ENCODE peak calls at places on chromosomes 5 and 9, in five cellular contexts. T is HL-60, G is brain microvascular endothelial cell, Y is fibroblast of the aortic adventitia, O is cardiac fibroblast. E is an unnamed sample.

GRCh38 chr5:76836181-76836580 is 13.6 kb upstream of the S100Z start:
- DNase-seq in T (no peak), G (no peak), Y (no peak), O (no peak), E (peak; percentile 29)

GRCh38 chr5:179187681-179188575 is 127.8 kb downstream of the ZNF354C start:
- DNase-seq in T (no peak), G (no peak), Y (no peak), O (no peak), E (no peak)

GRCh38 chr9:3936520-3937235 is 363.2 kb downstream of the GLIS3 start:
- DNase-seq in T (no peak), G (no peak), Y (no peak), O (peak; percentile 40), E (no peak)

GRCh38 chr5:35617435-35618296 is at the start of gene SPEF2:
- DNase-seq in T (peak; percentile 87), G (peak; percentile 88), Y (peak; percentile 89), O (peak; percentile 94), E (peak; percentile 91)

GRCh38 chr5:172594867-172595466 is 46.1 kb upstream of the NEURL1B start:
- DNase-seq in T (no peak), G (no peak), Y (no peak), O (no peak), E (no peak)

GRCh38 chr5:501040-501832 is 23.0 kb downstream of the SLC9A3 start:
- DNase-seq in T (no peak), G (no peak), Y (no peak), O (no peak), E (no peak)

GRCh38 chr5:33781286-33781685 is 110.5 kb downstream of the ADAMTS12 start:
- DNase-seq in T (no peak), G (peak; percentile 95), Y (peak; percentile 62), O (peak; percentile 53), E (peak; percentile 81)

GRCh38 chr5:140038373-140038957 is 4.6 kb downstream of the NRG2 start:
- DNase-seq in T (no peak), G (no peak), Y (peak; percentile 48), O (peak; percentile 19), E (peak; percentile 70)

GRCh38 chr9:109454601-109455155 is 43.4 kb downstream of the PTPN3 start:
- DNase-seq in T (no peak), G (no peak), Y (no peak), O (no peak), E (no peak)

GRCh38 chr5:56105511-56106372 is 111.0 kb upstream of the IL6ST start:
- DNase-seq in T (no peak), G (no peak), Y (peak; percentile 44), O (no peak), E (no peak)

GRCh38 chr5:199821-200645 is 8.7 kb downstream of the LRRC14B start:
- DNase-seq in T (no peak), G (no peak), Y (no peak), O (no peak), E (no peak)

GRCh38 chr9:135251331-135251761 is 163.9 kb downstream of the OLFM1 start:
- DNase-seq in T (no peak), G (no peak), Y (no peak), O (no peak), E (no peak)

GRCh38 chr5:7927466-7928375 is 58.8 kb downstream of the MTRR start:
- DNase-seq in T (no peak), G (peak; percentile 72), Y (peak; percentile 64), O (peak; percentile 59), E (peak; percentile 57)

GRCh38 chr9:126793686-126794417 is 11.0 kb upstream of the ZBTB43 start:
- DNase-seq in T (no peak), G (no peak), Y (no peak), O (no peak), E (no peak)

GRCh38 chr9:101026824-101027223 is 1.7 kb upstream of the PLPPR1 start:
- DNase-seq in T (no peak), G (no peak), Y (no peak), O (no peak), E (no peak)

GRCh38 chr5:42876375-42876844 is 64.7 kb upstream of the SELENOP start:
- DNase-seq in T (no peak), G (no peak), Y (peak; percentile 26), O (peak; percentile 13), E (no peak)

GRCh38 chr9:12797037-12797436 is 22.2 kb downstream of the LURAP1L start:
- DNase-seq in T (no peak), G (no peak), Y (no peak), O (no peak), E (no peak)

GRCh38 chr9:132268725-132269352 is 85.9 kb downstream of the SETX start:
- DNase-seq in T (no peak), G (peak; percentile 67), Y (peak; percentile 75), O (peak; percentile 73), E (peak; percentile 66)

GRCh38 chr9:126419475-126419874 is 92.8 kb downstream of the MVB12B start:
- DNase-seq in T (no peak), G (no peak), Y (no peak), O (no peak), E (peak; percentile 78)

GRCh38 chr9:121187681-121188305 is 13.9 kb downstream of the RAB14 start:
- DNase-seq in T (no peak), G (no peak), Y (no peak), O (no peak), E (no peak)

GRCh38 chr5:121430538-121430937 is 421.1 kb upstream of the FTMT start:
- DNase-seq in T (no peak), G (no peak), Y (no peak), O (no peak), E (no peak)

GRCh38 chr5:121424976-121425375 is 426.7 kb upstream of the FTMT start:
- DNase-seq in T (no peak), G (no peak), Y (no peak), O (no peak), E (no peak)

GRCh38 chr5:121426153-121426552 is 425.5 kb upstream of the FTMT start:
- DNase-seq in T (no peak), G (no peak), Y (no peak), O (no peak), E (no peak)

DNA sequence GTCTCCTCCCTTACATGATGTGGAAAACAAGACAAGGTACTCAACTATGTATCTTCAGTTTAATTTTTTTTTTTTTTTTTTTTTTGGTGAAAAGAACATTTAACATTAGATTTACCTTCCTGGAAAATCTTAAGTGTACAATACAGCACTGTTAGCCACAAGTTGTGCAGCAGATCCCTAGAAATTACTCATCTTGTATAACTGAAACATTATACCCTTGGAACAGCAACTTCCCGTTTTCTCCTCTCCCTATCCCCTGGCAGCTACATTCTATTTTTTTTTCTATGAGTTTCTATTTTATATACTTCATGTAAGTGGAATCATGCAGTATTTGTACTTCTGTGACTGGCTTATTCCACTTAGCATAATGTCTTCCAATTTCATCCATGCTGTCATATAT is 421.9 kb upstream of the FTMT start:
- DNase-seq in T (no peak), G (no peak), Y (no peak), O (no peak), E (no peak)
- H3K4me3 ChIP-seq in T (no peak overlapping the region), G (no peak overlapping the region), Y (no peak overlapping the region), O (no peak overlapping the region), E (no peak overlapping the region)

GRCh38 chr9:83707768-83708514 is at the start of gene UBQLN1:
- DNase-seq in T (peak; percentile 88), G (peak; percentile 88), Y (peak; percentile 97), O (peak; percentile 95), E (peak; percentile 95)

GRCh38 chr9:83707518-83707767 is 315 bp downstream of the UBQLN1 start:
- DNase-seq in T (no peak), G (peak; percentile 75), Y (no peak), O (no peak), E (peak; percentile 84)

GRCh38 chr9:83714316-83714715 is 6.6 kb upstream of the UBQLN1 start:
- DNase-seq in T (peak; percentile 74), G (no peak), Y (peak; percentile 10), O (no peak), E (no peak)

GRCh38 chr9:83706703-83707517 is 848 bp downstream of the UBQLN1 start:
- DNase-seq in T (no peak), G (peak; percentile 17), Y (no peak), O (peak; percentile 36), E (peak; percentile 34)

DNA sequence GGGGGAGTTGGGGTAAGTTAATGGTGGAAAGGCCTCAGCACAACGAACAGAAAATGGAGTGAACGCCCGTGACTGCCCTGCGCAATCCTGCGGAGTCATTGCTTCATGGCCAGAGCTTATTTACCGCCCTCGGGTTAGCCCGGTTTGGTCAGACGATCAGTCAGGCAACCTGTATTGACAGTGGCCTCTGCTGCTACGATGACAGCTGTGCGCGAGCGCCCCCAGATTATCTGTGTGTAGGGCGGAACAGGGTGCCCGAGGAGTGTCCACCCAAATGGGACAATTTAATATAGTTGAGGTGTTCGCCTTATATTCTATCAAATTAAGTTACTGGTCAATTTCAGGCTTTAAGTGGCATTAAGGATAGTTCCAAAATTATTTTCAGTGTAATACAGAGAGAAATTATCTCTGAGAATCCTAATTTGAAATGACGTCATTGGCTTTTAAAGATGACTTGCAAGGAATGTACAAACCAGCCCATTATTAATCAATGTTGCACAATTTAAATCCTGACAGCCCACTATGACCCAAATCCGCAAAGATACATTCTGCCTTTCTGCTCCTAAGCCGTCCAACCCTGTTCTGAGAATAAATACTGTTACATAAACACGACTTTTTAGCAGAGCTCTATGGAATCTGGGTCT is 879 bp upstream of the UBQLN1 start:
- DNase-seq in T (peak; percentile 78), G (peak; percentile 45), Y (peak; percentile 55), O (peak; percentile 61), E (no peak)
- TF ChIP-seq CTCF in T (no peak), G (peak; percentile 23), Y (no peak), O (no peak), E (no peak)

DNA sequence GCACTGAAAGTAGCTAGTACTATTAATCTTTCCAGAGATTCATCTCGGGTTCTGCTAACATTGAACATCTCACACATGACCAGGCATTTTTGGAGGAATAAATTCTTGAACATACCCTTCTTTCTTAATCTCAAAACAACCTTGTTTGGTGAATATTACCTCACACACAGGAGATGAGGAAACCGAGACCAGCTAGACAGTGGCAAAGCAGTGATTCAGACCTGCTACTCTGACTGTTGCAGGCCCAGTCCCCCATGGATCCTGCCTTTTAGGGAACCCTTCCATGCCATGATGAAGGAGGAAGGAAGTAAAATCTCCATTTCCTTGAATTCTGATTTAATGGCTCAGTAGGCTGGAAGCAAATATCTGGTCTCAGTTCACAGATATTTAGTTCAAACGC is 2.6 kb downstream of the PCSK5 start:
- DNase-seq in T (no peak), G (no peak), Y (no peak), O (no peak), E (no peak)
- H3K4me3 ChIP-seq in T (no peak overlapping the region), G (no peak overlapping the region), Y (peak overlapping the region; percentile 84), O (no peak overlapping the region), E (no peak overlapping the region)

DNA sequence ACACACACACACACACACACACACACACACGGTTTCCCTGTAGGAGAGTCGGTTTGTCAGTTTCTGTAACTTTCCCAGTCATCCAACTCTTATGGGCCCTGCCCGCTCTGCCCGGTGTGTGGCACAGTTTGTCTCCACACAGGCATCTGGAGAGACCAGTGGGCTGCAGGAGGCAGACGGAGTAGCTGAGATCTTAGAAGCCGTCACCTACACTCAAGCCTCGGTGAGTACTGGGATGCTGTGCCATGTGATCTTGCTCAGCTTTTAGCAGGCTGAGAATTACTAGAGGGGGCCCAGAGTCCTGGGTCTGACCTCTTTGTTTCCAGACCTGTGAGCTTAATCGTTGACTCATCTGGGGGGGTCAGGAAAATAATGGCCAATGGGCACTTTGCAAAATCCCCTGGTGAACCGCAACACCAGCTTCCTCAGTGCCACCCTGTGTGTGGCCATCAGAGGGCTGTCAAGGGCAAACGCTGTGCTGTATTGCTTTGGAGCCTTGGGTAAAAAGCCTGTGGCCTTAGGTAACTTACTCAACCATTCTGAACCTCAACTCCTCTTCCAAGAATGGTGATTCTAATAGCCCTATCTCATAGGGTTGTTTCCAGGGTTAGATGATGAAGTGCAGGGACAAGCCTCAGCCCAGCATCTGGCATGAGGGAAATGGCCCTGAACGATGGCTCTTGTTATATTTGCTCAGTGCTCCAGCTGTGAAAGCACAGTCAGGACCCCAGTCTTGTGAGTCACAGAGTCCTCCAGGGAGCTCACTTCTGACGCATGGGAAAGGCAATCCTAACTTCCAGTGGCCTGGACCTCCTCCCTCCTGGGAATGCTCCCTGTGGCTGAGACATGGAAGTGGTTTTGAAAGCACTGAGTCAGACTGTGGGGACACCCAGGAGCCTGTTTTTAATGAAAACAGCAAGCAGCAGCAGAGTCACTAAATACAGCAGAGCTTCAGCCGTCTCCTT is 45.6 kb downstream of the COL15A1 start:
- DNase-seq in T (peak; percentile 34), G (peak; percentile 100), Y (peak; percentile 96), O (peak; percentile 75), E (peak; percentile 100)
- TF ChIP-seq CTCF in T (peak; percentile 12), G (peak; percentile 70), Y (peak; percentile 28), O (peak; percentile 43), E (peak; percentile 41)